ENCODE peak calls at places on chromosome 20, in five cellular contexts. R is ovary, Q is A549, W is H1, B is suprapubic skin. E is an unnamed sample.

GRCh38 chr20:5776074-5776473 is 25.9 kb downstream of the SHLD1 start:
- DNase-seq in R (no peak), Q (no peak), W (no peak), B (no peak), E (no peak)

GRCh38 chr20:63619505-63619904 is 7.4 kb downstream of the GMEB2 start:
- DNase-seq in R (no peak), Q (no peak), W (no peak), B (no peak), E (no peak)

GRCh38 chr20:42836339-42836738 is 353.4 kb downstream of the PTPRT start:
- DNase-seq in R (no peak), Q (no peak), W (no peak), B (no peak), E (no peak)

GRCh38 chr20:61253640-61254511 is 1.8 kb downstream of the CDH4 start:
- DNase-seq in R (no peak), Q (peak), W (no peak), B (no peak), E (no peak)

GRCh38 chr20:22836211-22836610 is 198.9 kb upstream of the SSTR4 start:
- DNase-seq in R (no peak), Q (no peak), W (no peak), B (no peak), E (no peak)

GRCh38 chr20:1295276-1295930 is 29.3 kb downstream of the SNPH start:
- DNase-seq in R (no peak), Q (no peak), W (no peak), B (no peak), E (no peak)

GRCh38 chr20:48642105-48642880 is 185.5 kb downstream of the PREX1 start:
- DNase-seq in R (no peak), Q (no peak), W (no peak), B (no peak), E (no peak)

GRCh38 chr20:38651154-38651553 is 49.5 kb downstream of the ARHGAP40 start:
- DNase-seq in R (no peak), Q (peak), W (no peak), B (no peak), E (no peak)

GRCh38 chr20:20038586-20038985 is 13.7 kb downstream of the CRNKL1 start:
- DNase-seq in R (no peak), Q (no peak), W (no peak), B (no peak), E (no peak)

GRCh38 chr20:21521596-21522478 is 8.0 kb upstream of the NKX2-2 start:
- DNase-seq in R (no peak), Q (no peak), W (no peak), B (no peak), E (no peak)

GRCh38 chr20:25227317-25227831 is 20.5 kb upstream of the PYGB start:
- DNase-seq in R (no peak), Q (peak), W (no peak), B (no peak), E (no peak)

GRCh38 chr20:24915440-24915839 is 33.6 kb upstream of the CST7 start:
- DNase-seq in R (no peak), Q (no peak), W (no peak), B (peak), E (no peak)

GRCh38 chr20:10708342-10709185 is 34.8 kb upstream of the JAG1 start:
- DNase-seq in R (no peak), Q (peak), W (no peak), B (no peak), E (no peak)

GRCh38 chr20:63682384-63683139 is 13.9 kb upstream of the TNFRSF6B start:
- DNase-seq in R (peak), Q (peak), W (no peak), B (no peak), E (peak)

GRCh38 chr20:61629361-61630239 is 377.5 kb downstream of the CDH4 start:
- DNase-seq in R (no peak), Q (no peak), W (no peak), B (no peak), E (no peak)

GRCh38 chr20:34922654-34923381 is 32.8 kb downstream of the GSS start:
- DNase-seq in R (no peak), Q (peak), W (no peak), B (no peak), E (peak)

GRCh38 chr20:41669708-41670263 is 51.6 kb upstream of the CHD6 start:
- DNase-seq in R (no peak), Q (no peak), W (no peak), B (no peak), E (no peak)

GRCh38 chr20:50302463-50303041 is 111.9 kb downstream of the CEBPB start:
- DNase-seq in R (peak), Q (no peak), W (no peak), B (no peak), E (no peak)

GRCh38 chr20:10551732-10552724 is 116.9 kb downstream of the SLX4IP start:
- DNase-seq in R (no peak), Q (no peak), W (peak), B (no peak), E (no peak)

GRCh38 chr20:20603339-20603990 is 109.0 kb downstream of the RALGAPA2 start:
- DNase-seq in R (no peak), Q (no peak), W (no peak), B (no peak), E (no peak)

GRCh38 chr20:50813801-50814200 is 18.9 kb downstream of the BCAS4 start:
- DNase-seq in R (no peak), Q (no peak), W (no peak), B (no peak), E (no peak)

GRCh38 chr20:22333885-22334545 is 250.4 kb downstream of the FOXA2 start:
- DNase-seq in R (no peak), Q (peak), W (no peak), B (no peak), E (peak)

GRCh38 chr20:32465092-32465900 is 107.2 kb downstream of the ASXL1 start:
- DNase-seq in R (peak), Q (peak), W (no peak), B (no peak), E (no peak)

GRCh38 chr20:33291416-33291815 is 8.4 kb downstream of the BPIFB1 start:
- DNase-seq in R (no peak), Q (no peak), W (no peak), B (no peak), E (no peak)

GRCh38 chr20:1434571-1435336 is 31.9 kb downstream of the NSFL1C start:
- DNase-seq in R (no peak), Q (no peak), W (no peak), B (no peak), E (peak)

GRCh38 chr20:62726716-62727583 is 18.3 kb downstream of the NTSR1 start:
- DNase-seq in R (no peak), Q (no peak), W (no peak), B (no peak), E (no peak)

GRCh38 chr20:62617711-62618483 is 24.4 kb upstream of the SLCO4A1 start:
- DNase-seq in R (no peak), Q (no peak), W (no peak), B (no peak), E (no peak)

GRCh38 chr20:44809380-44810060 is 826 bp downstream of the RIMS4 start:
- DNase-seq in R (no peak), Q (no peak), W (no peak), B (no peak), E (no peak)

GRCh38 chr20:760751-761417 is 7.4 kb downstream of the SLC52A3 start:
- DNase-seq in R (no peak), Q (peak), W (peak), B (no peak), E (no peak)

GRCh38 chr20:8152183-8152582 is 20.1 kb downstream of the PLCB1 start:
- DNase-seq in R (no peak), Q (no peak), W (no peak), B (no peak), E (no peak)

GRCh38 chr20:47400685-47401084 is 44.2 kb upstream of the ZMYND8 start:
- DNase-seq in R (no peak), Q (peak), W (no peak), B (no peak), E (no peak)

GRCh38 chr20:945841-946240 is 29.7 kb upstream of the ANGPT4 start:
- DNase-seq in R (no peak), Q (no peak), W (no peak), B (no peak), E (no peak)

GRCh38 chr20:45459606-45460005 is 9.9 kb upstream of the WFDC2 start:
- DNase-seq in R (no peak), Q (peak), W (no peak), B (no peak), E (no peak)

GRCh38 chr20:40279390-40279789 is 409.6 kb downstream of the MAFB start:
- DNase-seq in R (no peak), Q (no peak), W (no peak), B (no peak), E (peak)

GRCh38 chr20:53712212-53712977 is 118.8 kb upstream of the ZNF217 start:
- DNase-seq in R (no peak), Q (no peak), W (no peak), B (no peak), E (no peak)

GRCh38 chr20:34873583-34874093 is 982 bp upstream of the GGT7 start:
- DNase-seq in R (no peak), Q (no peak), W (no peak), B (no peak), E (no peak)

GRCh38 chr20:40286991-40287531 is 402.0 kb downstream of the MAFB start:
- DNase-seq in R (peak), Q (no peak), W (no peak), B (peak), E (no peak)

GRCh38 chr20:41003143-41003932 is 25.3 kb upstream of the TOP1 start:
- DNase-seq in R (no peak), Q (peak), W (peak), B (peak), E (peak)

GRCh38 chr20:2626853-2627541 is 25.4 kb upstream of the NOP56 start:
- DNase-seq in R (no peak), Q (peak), W (no peak), B (no peak), E (no peak)

GRCh38 chr20:32660661-32661060 is 13.1 kb downstream of the C20orf203 start:
- DNase-seq in R (no peak), Q (no peak), W (no peak), B (no peak), E (no peak)

GRCh38 chr20:57707849-57708693 is 1.7 kb downstream of the PMEPA1 start:
- DNase-seq in R (no peak), Q (no peak), W (no peak), B (no peak), E (no peak)
- H3K4me3 ChIP-seq in R (peak), Q (peak), W (peak), B (peak), E (peak)

DNA sequence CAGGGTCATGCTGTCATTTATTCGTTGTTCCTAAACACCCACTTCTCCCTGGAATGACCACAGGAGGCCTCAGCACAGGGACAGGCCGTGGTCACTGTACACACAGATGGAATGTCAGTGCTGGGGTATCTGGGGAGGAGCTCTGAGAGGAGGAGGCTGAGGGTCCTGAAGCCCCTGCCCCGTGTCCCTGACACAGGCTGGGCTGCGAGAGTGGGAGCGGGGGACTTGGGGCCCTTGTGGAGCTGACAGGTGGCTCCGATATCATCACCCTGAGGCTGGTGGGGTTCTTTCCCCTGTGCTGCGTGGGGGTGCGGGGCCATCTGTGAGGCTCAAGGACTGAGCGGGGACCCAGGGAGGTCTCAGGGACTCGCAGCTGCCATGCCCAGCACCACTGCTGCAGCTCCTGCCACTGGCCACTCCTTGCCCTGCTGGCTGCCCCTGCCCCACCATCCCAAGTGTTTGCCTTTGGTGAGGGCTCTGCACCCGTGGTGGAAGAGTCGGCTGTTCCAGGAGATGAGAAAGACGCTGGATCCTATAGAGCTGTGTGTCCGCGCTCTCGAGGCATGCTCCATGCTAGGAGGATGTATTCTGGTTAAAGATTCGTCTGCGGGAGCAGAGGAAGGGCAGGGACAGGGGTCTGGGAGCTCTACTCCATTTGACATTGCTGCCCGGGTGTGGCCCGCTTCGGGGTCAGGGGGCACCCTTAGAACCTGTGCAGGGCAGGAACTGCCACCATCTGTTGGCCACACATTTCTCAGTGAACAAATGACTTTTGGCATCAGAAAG is 18.9 kb downstream of the NPEPL1 start:
- DNase-seq in R (peak), Q (no peak), W (no peak), B (peak), E (no peak)
- H3K27ac ChIP-seq in R (no peak), Q (no peak), W (no peak), B (no peak), E (no peak)

DNA sequence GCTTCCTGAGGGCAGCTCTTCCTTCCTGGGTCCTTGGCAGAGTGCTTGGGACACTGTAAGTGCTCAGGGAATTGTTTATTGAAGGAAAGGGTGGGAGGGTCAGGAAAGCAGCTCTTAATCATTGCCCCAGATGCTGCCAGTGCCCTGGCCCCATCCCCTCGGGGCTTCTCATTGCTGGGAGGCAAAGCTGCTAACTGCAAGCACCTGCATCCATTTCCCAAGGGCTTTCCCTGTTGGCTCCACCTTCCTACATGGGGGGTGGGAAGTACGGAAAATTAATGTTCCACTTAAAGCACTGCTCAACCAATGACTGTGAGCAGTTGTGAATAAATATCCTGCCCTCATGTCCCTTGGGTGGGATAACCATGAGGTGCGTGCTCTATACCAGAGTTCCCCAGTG is 56.4 kb downstream of the NDUFAF5 start:
- DNase-seq in R (no peak), Q (no peak), W (no peak), B (no peak), E (no peak)
- TF ChIP-seq EP300 in R (no peak), Q (no peak), W (no peak), B (no peak), E (no peak)

DNA sequence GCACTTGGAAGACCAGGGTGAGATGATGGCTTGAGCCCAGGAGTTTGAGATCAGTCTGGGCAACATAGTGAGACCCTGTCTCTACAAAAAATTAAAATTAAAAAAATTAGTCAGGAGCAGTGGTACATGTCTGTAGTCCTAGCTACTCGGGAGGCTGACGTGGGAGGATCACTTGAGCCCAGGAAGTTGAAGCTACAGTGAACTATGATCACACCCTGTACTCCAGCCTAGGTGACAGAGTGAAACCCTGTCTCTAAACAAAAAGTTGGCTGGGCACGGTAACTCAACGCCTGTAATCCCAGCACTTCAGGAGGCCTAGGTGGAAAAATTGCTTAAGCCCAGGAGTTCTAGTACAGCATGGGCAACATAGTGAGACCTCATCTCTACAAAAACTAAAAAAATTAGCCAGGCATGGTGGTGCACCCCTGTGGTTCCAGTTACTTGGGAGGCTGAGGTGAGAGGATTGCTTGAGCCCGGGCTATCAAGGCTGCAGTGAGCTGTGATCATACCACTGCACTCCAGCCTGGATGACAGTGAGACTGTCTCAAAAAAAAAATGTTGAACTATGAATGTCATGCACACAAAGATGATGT is 60.8 kb upstream of the MYL9 start:
- DNase-seq in R (no peak), Q (no peak), W (no peak), B (no peak), E (no peak)
- H3K4me3 ChIP-seq in R (no peak), Q (no peak), W (no peak), B (no peak), E (no peak)

GRCh38 chr20:11935212-11935611 is 17.5 kb downstream of the BTBD3 start:
- DNase-seq in R (no peak), Q (no peak), W (no peak), B (no peak), E (no peak)

GRCh38 chr20:11941593-11942261 is 24.0 kb downstream of the BTBD3 start:
- DNase-seq in R (no peak), Q (no peak), W (no peak), B (no peak), E (no peak)

GRCh38 chr20:11937230-11937629 is 19.5 kb downstream of the BTBD3 start:
- DNase-seq in R (no peak), Q (no peak), W (no peak), B (no peak), E (no peak)

DNA sequence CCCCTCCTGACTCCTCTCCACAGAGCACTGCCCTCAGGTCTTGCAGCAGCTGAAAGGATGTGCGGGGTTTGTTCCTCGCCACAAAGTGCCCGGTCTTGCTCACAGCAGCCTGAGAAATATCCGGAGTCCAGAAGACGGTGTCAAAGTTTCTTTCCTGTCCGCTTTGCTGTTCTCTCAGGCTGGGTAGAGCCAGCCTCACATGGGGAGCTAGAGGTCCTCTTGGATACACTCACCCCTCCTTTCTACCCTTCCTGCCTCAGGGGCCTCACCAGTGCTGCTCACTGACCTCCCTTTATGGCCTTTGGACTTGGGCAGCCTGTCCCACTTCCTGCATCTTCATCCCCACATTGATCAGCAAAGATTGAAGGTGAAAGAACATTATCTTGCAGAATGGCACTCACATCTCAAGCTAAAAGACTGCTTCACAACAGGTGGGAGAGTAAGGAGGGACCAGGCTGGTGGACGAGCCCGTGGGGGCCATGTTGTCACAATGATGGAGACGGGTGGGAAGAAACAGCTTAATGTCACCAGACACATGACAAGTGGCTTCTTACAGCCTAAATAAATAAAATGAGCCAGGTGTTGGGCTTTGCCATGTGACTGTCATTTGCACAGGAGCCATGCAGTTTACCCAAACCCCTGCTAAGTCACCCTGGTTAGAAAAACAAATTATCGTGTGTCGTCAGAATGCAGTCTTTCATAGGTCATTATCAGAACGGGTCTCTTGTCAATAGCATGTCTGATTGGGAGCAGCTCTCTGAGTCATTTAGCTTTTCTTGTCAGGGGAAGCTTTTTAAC is 18.3 kb downstream of the BTBD3 start:
- DNase-seq in R (no peak), Q (no peak), W (no peak), B (no peak), E (no peak)
- H3K27ac ChIP-seq in R (no peak), Q (no peak), W (no peak), B (no peak), E (no peak)